ENCODE peak calls at places on chromosome 16, in nine cellular contexts. D, R, Z, S, H, U, X, M and W are unnamed samples.

GRCh38 chr16:4419402-4419801 is 3.0 kb upstream of the CORO7 start:
- DNase-seq in D (no peak), U (no peak), S (no peak), H (no peak), Z (no peak), M (no peak), X (no peak), R (no peak), W (no peak)

GRCh38 chr16:69131749-69132423 is 502 bp downstream of the CHTF8 start:
- DNase-seq in D (peak; percentile 90), R (no peak), Z (peak; percentile 82), S (peak; percentile 75), H (peak; percentile 76), X (no peak), M (peak; percentile 93), U (peak; percentile 81), W (peak; percentile 63)

GRCh38 chr16:58024673-58025350 is 742 bp upstream of the MMP15 start:
- DNase-seq in Z (peak; percentile 43), S (peak; percentile 94), X (no peak), D (peak; percentile 52), U (no peak), H (no peak), M (peak; percentile 58), R (no peak), W (no peak)

GRCh38 chr16:11768850-11769249 is 26.2 kb upstream of the TXNDC11 start:
- DNase-seq in Z (no peak), D (no peak), M (peak; percentile 26), S (no peak), R (no peak), X (peak; percentile 25), H (no peak), U (no peak), W (no peak)

GRCh38 chr16:84177740-84178070 is 9.2 kb downstream of the TAF1C start:
- DNase-seq in X (no peak), D (no peak), S (no peak), U (no peak), R (no peak), H (no peak), M (no peak), Z (no peak), W (no peak)

GRCh38 chr16:75567911-75568310 is 1.7 kb downstream of the GABARAPL2 start:
- DNase-seq in H (no peak), S (no peak), Z (no peak), D (no peak), M (no peak), X (no peak), R (no peak), U (no peak), W (no peak)

GRCh38 chr16:84284168-84284722 is 10.4 kb upstream of the WFDC1 start:
- DNase-seq in D (peak; percentile 90), H (no peak), X (no peak), Z (peak; percentile 54), S (peak; percentile 46), R (no peak), M (no peak), U (peak; percentile 56), W (no peak)

GRCh38 chr16:24075929-24076716 is 180.0 kb upstream of the CACNG3 start:
- DNase-seq in D (peak; percentile 20), H (peak; percentile 11), U (no peak), M (no peak), X (no peak), R (no peak), S (no peak), Z (no peak), W (no peak)

GRCh38 chr16:83137894-83138293 is 511.1 kb downstream of the CDH13 start:
- DNase-seq in D (no peak), H (no peak), U (no peak), M (no peak), Z (no peak), X (no peak), S (no peak), R (no peak), W (no peak)

GRCh38 chr16:74607967-74608356 is 1.0 kb upstream of the GLG1 start:
- DNase-seq in S (no peak), U (peak; percentile 3), R (no peak), D (peak; percentile 8), H (no peak), X (no peak), Z (no peak), M (no peak), W (no peak)

GRCh38 chr16:54444851-54445523 is 158.4 kb upstream of the IRX3 start:
- DNase-seq in S (no peak), X (no peak), M (no peak), U (no peak), Z (no peak), D (no peak), R (no peak), H (no peak), W (no peak)

GRCh38 chr16:78505544-78506371 is 406.3 kb downstream of the WWOX start:
- DNase-seq in R (no peak), H (no peak), Z (peak; percentile 82), S (peak; percentile 33), U (no peak), X (no peak), D (no peak), M (no peak), W (no peak)

GRCh38 chr16:17802566-17802965 is 331.8 kb upstream of the XYLT1 start:
- DNase-seq in M (no peak), R (no peak), Z (no peak), S (no peak), U (no peak), X (no peak), D (no peak), H (peak; percentile 24), W (no peak)

GRCh38 chr16:89253548-89254287 is 36.2 kb downstream of the ZNF778 start:
- DNase-seq in Z (no peak), S (no peak), H (no peak), D (no peak), M (no peak), X (no peak), R (no peak), U (no peak), W (no peak)

GRCh38 chr16:27028713-27029112 is 38.0 kb upstream of the C16orf82 start:
- DNase-seq in M (no peak), X (no peak), D (no peak), U (no peak), Z (no peak), R (no peak), S (no peak), H (no peak), W (no peak)